ENCODE peak calls at places on chromosomes 5 and 9, in five cellular contexts. E is small intestine; B is activated naive CD4-positive, alpha-beta T cell; J is GM23248; O is astrocyte of the spinal cord. F is an unnamed sample.

GRCh38 chr9:134544388-134545212 is 97.0 kb upstream of the COL5A1 start:
- DNase-seq in O (peak; percentile 78), B (no peak), E (no peak), J (peak; percentile 78), F (peak; percentile 94)

GRCh38 chr9:2023532-2023931 is 8.4 kb downstream of the SMARCA2 start:
- DNase-seq in J (no peak), E (no peak), O (no peak), B (no peak), F (no peak)

GRCh38 chr9:111036946-111037743 is 1.1 kb downstream of the LPAR1 start:
- DNase-seq in B (no peak), J (peak; percentile 69), E (peak; percentile 39), O (peak; percentile 64), F (no peak)

GRCh38 chr5:176737001-176737745 is 73.2 kb upstream of the UNC5A start:
- DNase-seq in J (no peak), E (no peak), O (no peak), B (no peak), F (no peak)

GRCh38 chr9:33676746-33677505 is 118.4 kb upstream of the PRSS3 start:
- DNase-seq in O (peak; percentile 17), E (peak; percentile 6), B (no peak), J (peak; percentile 59), F (no peak)

GRCh38 chr5:66653380-66653779 is 57.2 kb downstream of the MAST4 start:
- DNase-seq in J (peak; percentile 97), O (peak; percentile 71), B (no peak), E (no peak), F (no peak)

GRCh38 chr5:140882591-140882899 is 621 bp downstream of the PCDHA13 start:
- DNase-seq in O (no peak), J (no peak), B (no peak), E (no peak), F (no peak)

GRCh38 chr9:85108806-85109205 is 439.3 kb downstream of the NTRK2 start:
- DNase-seq in B (no peak), J (no peak), E (no peak), O (no peak), F (no peak)

GRCh38 chr9:21392270-21392669 is 7.1 kb upstream of the IFNA2 start:
- DNase-seq in B (no peak), O (no peak), J (peak; percentile 47), E (peak; percentile 9), F (no peak)

GRCh38 chr5:74648835-74649286 is 8.3 kb upstream of the ENC1 start:
- DNase-seq in J (peak; percentile 75), O (peak; percentile 70), E (peak; percentile 64), B (no peak), F (peak; percentile 52)

GRCh38 chr5:37838152-37838932 is 1.5 kb downstream of the GDNF start:
- DNase-seq in J (peak; percentile 82), E (no peak), B (no peak), O (peak; percentile 40), F (no peak)

GRCh38 chr5:83474986-83475385 is 3.4 kb downstream of the VCAN start:
- DNase-seq in O (no peak), E (no peak), B (no peak), J (no peak), F (no peak)

GRCh38 chr5:88842784-88843183 is 40.2 kb downstream of the MEF2C start:
- DNase-seq in B (no peak), E (no peak), J (no peak), O (no peak), F (no peak)

GRCh38 chr5:154860123-154860522 is 1.7 kb downstream of the CNOT8 start:
- DNase-seq in E (peak; percentile 34), B (no peak), O (no peak), J (peak; percentile 79), F (no peak)

GRCh38 chr9:72271617-72272478 is 93.2 kb downstream of the ZFAND5 start:
- DNase-seq in O (peak; percentile 50), B (no peak), J (peak; percentile 67), E (peak; percentile 70), F (peak; percentile 65)

GRCh38 chr9:16727452-16728127 is 142.9 kb downstream of the BNC2 start:
- DNase-seq in O (peak; percentile 57), J (peak; percentile 39), B (no peak), E (no peak), F (no peak)

GRCh38 chr5:157855404-157855994 is 3.4 kb downstream of the CLINT1 start:
- DNase-seq in B (no peak), E (peak; percentile 77), J (peak; percentile 79), O (peak; percentile 50), F (no peak)

GRCh38 chr9:84642618-84643017 is 26.9 kb upstream of the NTRK2 start:
- DNase-seq in O (no peak), B (no peak), J (no peak), E (no peak), F (no peak)

GRCh38 chr5:156188026-156188425 is 138.9 kb upstream of the SGCD start:
- DNase-seq in J (peak; percentile 31), O (no peak), E (no peak), B (no peak), F (no peak)